ENCODE peak calls at places on chromosomes 1 and 21, in nine cellular contexts. Z, V, O, A, T, S, E, R and K are unnamed samples.

GRCh38 chr1:227391204-227391603 is 72.9 kb upstream of the CDC42BPA start:
- DNase-seq in A (no peak), Z (no peak), V (no peak), R (no peak), S (no peak), T (no peak), O (no peak), E (no peak), K (no peak)

GRCh38 chr1:64675718-64676345 is 69.0 kb upstream of the RAVER2 start:
- DNase-seq in R (no peak), S (peak; percentile 13), O (no peak), E (no peak), V (peak; percentile 19), T (no peak), Z (peak; percentile 37), A (no peak), K (no peak)

GRCh38 chr1:154327466-154328317 is 2.4 kb downstream of the ATP8B2 start:
- DNase-seq in Z (no peak), R (peak; percentile 25), V (no peak), A (no peak), T (no peak), O (peak; percentile 30), E (no peak), S (peak; percentile 57), K (no peak)

GRCh38 chr1:114286179-114286578 is 132.5 kb upstream of the SYT6 start:
- DNase-seq in Z (peak; percentile 31), S (no peak), A (peak; percentile 4), V (no peak), R (no peak), T (no peak), O (no peak), E (no peak), K (no peak)

GRCh38 chr21:31554511-31555022 is 104.9 kb upstream of the SOD1 start:
- DNase-seq in S (no peak), A (peak; percentile 54), Z (peak; percentile 5), T (no peak), O (peak; percentile 63), V (peak; percentile 71), R (no peak), E (no peak), K (no peak)

GRCh38 chr1:11046625-11047365 is at the start of gene MASP2:
- DNase-seq in R (no peak), A (no peak), O (no peak), V (no peak), T (no peak), E (no peak), S (no peak), Z (no peak), K (no peak)

GRCh38 chr1:22319608-22320007 is 132.0 kb upstream of the ZBTB40 start:
- DNase-seq in T (no peak), A (no peak), S (no peak), E (no peak), O (no peak), V (no peak), Z (no peak), R (no peak), K (no peak)

GRCh38 chr1:117284408-117285215 is 73.9 kb upstream of the VTCN1 start:
- DNase-seq in Z (peak; percentile 79), T (no peak), R (peak; percentile 21), V (peak; percentile 75), E (no peak), S (peak; percentile 20), A (peak; percentile 33), O (peak; percentile 33), K (no peak)

GRCh38 chr1:12179638-12180121 is 12.9 kb downstream of the TNFRSF1B start:
- DNase-seq in Z (no peak), V (no peak), T (no peak), R (no peak), S (no peak), E (no peak), A (no peak), O (no peak), K (no peak)

GRCh38 chr21:36478207-36478701 is 1.7 kb downstream of the CLDN14 start:
- DNase-seq in S (no peak), O (no peak), R (no peak), Z (peak; percentile 88), T (no peak), E (no peak), A (peak; percentile 99), V (no peak), K (no peak)

GRCh38 chr1:208192989-208193388 is 51.2 kb downstream of the PLXNA2 start:
- DNase-seq in A (no peak), S (no peak), O (no peak), E (no peak), T (no peak), Z (peak; percentile 47), R (no peak), V (no peak), K (no peak)

GRCh38 chr1:55313903-55314302 is 98.7 kb upstream of the USP24 start:
- DNase-seq in R (no peak), Z (peak; percentile 38), E (no peak), V (peak; percentile 41), S (no peak), A (no peak), T (no peak), O (no peak), K (no peak)

GRCh38 chr21:38291875-38292274 is 35.1 kb downstream of the KCNJ15 start:
- DNase-seq in S (no peak), A (no peak), Z (no peak), T (no peak), R (no peak), V (no peak), O (no peak), E (no peak), K (no peak)

DNA sequence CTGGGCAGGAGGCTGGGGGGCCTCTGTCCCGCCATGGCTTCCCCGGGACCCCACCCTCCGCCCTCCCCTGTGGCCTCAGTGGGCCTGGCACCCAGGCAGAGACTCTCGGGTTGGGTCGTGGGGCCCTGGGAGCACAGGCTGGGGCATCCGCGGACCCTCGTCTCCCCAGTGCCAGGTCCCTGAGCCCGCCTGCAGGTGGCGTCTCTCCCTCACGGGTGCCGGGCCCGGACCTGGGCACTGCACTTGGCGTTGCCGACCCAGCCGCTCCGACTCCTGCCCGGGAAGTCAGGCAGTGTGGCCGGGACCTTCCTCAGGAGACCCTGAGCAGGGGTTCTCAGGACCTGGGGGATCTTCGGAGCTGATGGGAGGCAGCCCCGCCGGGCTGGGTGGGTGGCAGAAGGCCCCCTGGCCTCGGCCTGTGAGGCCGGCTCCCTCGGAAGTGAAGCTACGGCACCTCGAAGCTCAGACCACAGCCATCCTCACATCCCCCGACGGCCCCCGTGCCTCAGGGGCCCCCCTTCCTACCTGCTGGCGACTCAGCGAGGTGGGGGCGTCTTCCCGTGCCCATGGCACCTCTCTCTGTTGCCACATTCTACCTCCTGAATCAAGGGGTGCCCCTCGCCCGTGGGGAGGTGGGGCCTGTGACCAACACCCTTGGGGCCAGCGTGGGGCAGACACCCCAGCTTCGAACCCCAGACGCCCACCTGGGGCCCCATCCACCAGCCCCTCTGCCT is 6.4 kb upstream of the C1orf159 start:
- DNase-seq in Z (peak; percentile 59), E (peak; percentile 74), O (peak; percentile 86), A (peak; percentile 44), T (no peak), S (peak; percentile 81), V (peak; percentile 82), R (peak; percentile 74), K (peak; percentile 76)
- H3K27ac ChIP-seq in Z (no peak overlapping the region), E (no peak overlapping the region), O (no peak overlapping the region), A (no peak overlapping the region), T (no peak overlapping the region), S (no peak overlapping the region), V (no peak overlapping the region), R (no peak overlapping the region), K (no peak overlapping the region)

GRCh38 chr1:16067127-16067768 is 6.2 kb downstream of the FAM131C start:
- DNase-seq in A (no peak), O (no peak), V (peak; percentile 59), S (no peak), Z (peak; percentile 6), T (no peak), R (no peak), E (peak; percentile 92), K (peak; percentile 68)
- H3K27ac ChIP-seq in A (no peak overlapping the region), O (no peak overlapping the region), V (no peak overlapping the region), S (no peak overlapping the region), Z (no peak overlapping the region), T (no peak overlapping the region), R (no peak overlapping the region), E (peak overlapping the region; percentile 79), K (no peak overlapping the region)

GRCh38 chr1:203318229-203318517 is 12.9 kb downstream of the BTG2 start:
- DNase-seq in O (no peak), Z (no peak), S (no peak), T (no peak), R (no peak), A (no peak), V (no peak), E (no peak), K (no peak)
- H3K27ac ChIP-seq in O (no peak overlapping the region), Z (no peak overlapping the region), S (no peak overlapping the region), T (no peak overlapping the region), R (no peak overlapping the region), A (no peak overlapping the region), V (no peak overlapping the region), E (peak overlapping the region; percentile 71), K (no peak overlapping the region)

GRCh38 chr1:26373789-26374188 is 1.2 kb upstream of the ZNF683 start:
- DNase-seq in S (no peak), V (no peak), Z (no peak), A (no peak), R (no peak), T (no peak), E (no peak), O (no peak), K (no peak)

GRCh38 chr1:26376050-26376449 is 3.5 kb upstream of the ZNF683 start:
- DNase-seq in T (no peak), Z (no peak), E (no peak), R (no peak), A (no peak), S (no peak), O (no peak), V (no peak), K (no peak)

GRCh38 chr1:26375081-26375480 is 2.5 kb upstream of the ZNF683 start:
- DNase-seq in A (no peak), E (no peak), R (no peak), V (no peak), S (no peak), Z (no peak), O (no peak), T (no peak), K (no peak)

GRCh38 chr1:26378879-26379251 is 6.3 kb upstream of the ZNF683 start:
- DNase-seq in A (no peak), T (no peak), O (no peak), E (no peak), Z (no peak), V (no peak), R (no peak), S (no peak), K (no peak)

DNA sequence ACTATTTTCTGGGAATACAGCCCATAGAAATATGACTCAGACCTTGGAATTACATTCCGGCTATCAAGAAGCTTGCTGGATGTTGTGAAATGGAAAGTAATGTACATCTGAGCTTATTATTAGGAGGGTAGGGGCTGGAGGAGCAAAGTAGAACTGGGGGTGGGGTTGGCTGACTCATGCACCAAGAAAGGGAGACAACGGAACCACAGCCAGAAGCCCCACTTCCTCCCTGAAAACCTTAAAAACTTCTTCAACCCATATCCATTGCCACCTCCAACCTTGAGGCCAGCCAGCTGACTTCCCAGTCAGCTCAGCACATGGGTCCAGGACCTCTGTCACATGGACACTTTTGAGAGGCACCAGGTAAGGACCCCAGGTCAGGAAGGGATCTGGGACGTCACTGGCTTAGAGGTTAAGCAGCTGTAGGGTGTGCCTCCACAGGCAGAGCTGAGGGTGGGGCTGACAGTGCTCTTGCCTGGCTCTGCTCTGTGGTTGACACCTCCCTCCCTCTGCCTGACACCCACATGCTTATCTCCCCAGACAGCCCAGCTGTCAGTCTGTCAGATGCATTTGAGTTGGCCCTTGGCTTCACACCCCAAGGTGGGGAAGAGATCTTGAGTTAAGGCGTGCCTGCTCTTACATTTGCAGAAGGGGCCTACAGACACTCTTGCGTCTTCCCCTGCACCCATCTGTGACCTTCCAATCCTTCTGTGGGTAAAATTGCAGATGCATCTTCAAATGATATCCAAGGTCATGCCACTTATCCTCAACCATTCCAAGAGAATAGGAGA is 5.7 kb upstream of the ZNF683 start:
- DNase-seq in O (no peak), R (peak; percentile 85), T (no peak), V (no peak), Z (peak; percentile 98), E (no peak), A (peak; percentile 94), S (no peak), K (no peak)
- H3K27ac ChIP-seq in O (no peak overlapping the region), R (no peak overlapping the region), T (peak overlapping the region; percentile 42), V (no peak overlapping the region), Z (peak overlapping the region; percentile 95), E (no peak overlapping the region), A (peak overlapping the region; percentile 69), S (no peak overlapping the region), K (no peak overlapping the region)